ENCODE peak calls at places on chromosomes 6 and 20, in six cellular contexts. E is amniotic stem cell, Y is kidney tubule cell, S is ACHN, X is NB4, K is GM13976. N is an unnamed sample.

GRCh38 chr6:17045581-17046322 is 56.1 kb upstream of the STMND1 start:
- DNase-seq in Y (peak), E (peak), S (no peak), K (no peak), X (no peak), N (no peak)

GRCh38 chr6:100833972-100834574 is 47.1 kb downstream of the ASCC3 start:
- DNase-seq in Y (no peak), X (no peak), K (no peak), S (no peak), E (no peak), N (no peak)

GRCh38 chr20:21656299-21657067 is 49.0 kb upstream of the PAX1 start:
- DNase-seq in K (no peak), E (no peak), S (no peak), Y (no peak), X (no peak), N (no peak)

GRCh38 chr6:12138377-12138776 is 126.3 kb downstream of the HIVEP1 start:
- DNase-seq in S (no peak), E (no peak), X (no peak), K (no peak), Y (no peak), N (no peak)

GRCh38 chr6:168165373-168165772 is 86.4 kb upstream of the FRMD1 start:
- DNase-seq in S (no peak), X (no peak), Y (no peak), K (no peak), E (no peak), N (no peak)

GRCh38 chr6:31896856-31897611 is 464 bp downstream of the EHMT2 start:
- DNase-seq in K (no peak), E (no peak), Y (no peak), S (no peak), X (peak), N (no peak)

GRCh38 chr6:54493138-54493537 is 184.9 kb downstream of the TINAG start:
- DNase-seq in Y (peak), X (no peak), S (peak), K (no peak), E (no peak), N (peak)

GRCh38 chr20:37670426-37670825 is 23.4 kb upstream of the CTNNBL1 start:
- DNase-seq in X (no peak), Y (no peak), E (no peak), K (no peak), S (no peak), N (no peak)

GRCh38 chr20:54643761-54644160 is 168.4 kb downstream of the DOK5 start:
- DNase-seq in X (no peak), K (no peak), E (peak), S (peak), Y (peak), N (peak)

GRCh38 chr6:7893342-7893741 is 17.2 kb downstream of the TXNDC5 start:
- DNase-seq in X (no peak), Y (no peak), E (no peak), S (no peak), K (no peak), N (no peak)

GRCh38 chr20:5718896-5719595 is 31.2 kb upstream of the SHLD1 start:
- DNase-seq in S (no peak), K (no peak), X (no peak), E (no peak), Y (no peak), N (no peak)

GRCh38 chr20:64109831-64110391 is 2.5 kb upstream of the NPBWR2 start:
- DNase-seq in E (no peak), S (no peak), Y (no peak), K (no peak), X (no peak), N (no peak)

GRCh38 chr6:169452117-169452868 is 198.6 kb upstream of the THBS2 start:
- DNase-seq in X (no peak), E (peak), Y (peak), S (no peak), K (no peak), N (peak)

GRCh38 chr6:19719691-19720127 is 117.5 kb upstream of the ID4 start:
- DNase-seq in K (no peak), Y (peak), E (peak), X (no peak), S (no peak), N (peak)

GRCh38 chr20:34541264-34541901 is 17.1 kb upstream of the MAP1LC3A start:
- DNase-seq in Y (no peak), E (no peak), X (no peak), S (no peak), K (no peak), N (no peak)

GRCh38 chr6:137978252-137978896 is 111.3 kb downstream of the TNFAIP3 start:
- DNase-seq in E (no peak), X (peak), K (peak), Y (peak), S (no peak), N (peak)

GRCh38 chr6:23505021-23505420 is 621.0 kb upstream of the NRSN1 start:
- DNase-seq in Y (no peak), K (no peak), E (peak), S (no peak), X (no peak), N (peak)

GRCh38 chr6:141464490-141464889 is 668.2 kb upstream of the GJE1 start:
- DNase-seq in E (no peak), Y (peak), S (peak), X (no peak), K (peak), N (peak)

GRCh38 chr6:109165392-109165964 is 70.2 kb downstream of the CEP57L1 start:
- DNase-seq in K (no peak), E (no peak), Y (peak), X (peak), S (no peak), N (peak)

GRCh38 chr6:146697921-146698320 is 99.1 kb downstream of the ADGB start:
- DNase-seq in S (no peak), E (no peak), Y (no peak), X (no peak), K (no peak), N (no peak)

GRCh38 chr6:140794544-140794943 is 1338.2 kb upstream of the GJE1 start:
- DNase-seq in E (no peak), Y (no peak), S (no peak), K (no peak), X (no peak), N (no peak)

GRCh38 chr20:51532577-51533191 is 9.8 kb downstream of the NFATC2 start:
- DNase-seq in E (no peak), Y (peak), X (no peak), K (no peak), S (no peak), N (no peak)

GRCh38 chr6:131135244-131136020 is at the start of gene AKAP7:
- DNase-seq in E (peak), K (peak), Y (peak), X (peak), S (peak), N (peak)

GRCh38 chr6:125899726-125900182 is 56.8 kb upstream of the HINT3 start:
- DNase-seq in E (no peak), X (no peak), Y (peak), S (peak), K (no peak), N (no peak)

GRCh38 chr20:9332783-9333482 is 181.5 kb upstream of the LAMP5 start:
- DNase-seq in S (no peak), K (no peak), X (no peak), E (no peak), Y (no peak), N (no peak)

GRCh38 chr6:164252952-164253351 is 838.4 kb downstream of the QKI start:
- DNase-seq in E (no peak), Y (no peak), K (no peak), S (no peak), X (peak), N (no peak)

GRCh38 chr20:13788167-13788834 is 3.5 kb downstream of the NDUFAF5 start:
- DNase-seq in S (peak), K (peak), X (peak), E (no peak), Y (peak), N (peak)

GRCh38 chr20:9214676-9215075 is 145.8 kb downstream of the PLCB4 start:
- DNase-seq in X (no peak), S (no peak), K (no peak), Y (no peak), E (peak), N (peak)

GRCh38 chr20:24164360-24164759 is 175.8 kb upstream of the GGTLC1 start:
- DNase-seq in K (no peak), S (peak), Y (peak), E (no peak), X (peak), N (peak)

GRCh38 chr6:143059616-143060353 is 904 bp upstream of the AIG1 start:
- DNase-seq in X (peak), E (no peak), Y (peak), K (peak), S (peak), N (peak)